ENCODE peak calls at places on chromosomes 6 and 20, in nine cellular contexts. T, Q, V, D, E, O, I, J and N are unnamed samples.

GRCh38 chr20:36175016-36175415 is 20.5 kb downstream of the EPB41L1 start:
- DNase-seq in I (no peak), Q (no peak), T (no peak), E (no peak), O (no peak), D (no peak), J (peak; percentile 45), V (no peak), N (no peak)

GRCh38 chr6:17863971-17864754 is 123.3 kb downstream of the KIF13A start:
- DNase-seq in D (peak; percentile 57), V (peak; percentile 50), J (no peak), O (no peak), Q (peak; percentile 42), I (no peak), E (peak; percentile 68), T (no peak), N (no peak)

GRCh38 chr20:53503517-53503919 is 90.1 kb downstream of the ZNF217 start:
- DNase-seq in I (no peak), Q (no peak), D (no peak), V (no peak), E (no peak), J (no peak), T (no peak), O (no peak), N (no peak)

GRCh38 chr6:113813207-113813606 is 43.9 kb upstream of the MARCKS start:
- DNase-seq in I (no peak), D (no peak), Q (no peak), O (no peak), V (no peak), T (no peak), J (no peak), E (no peak), N (no peak)

GRCh38 chr6:32952817-32953739 is at the start of gene HLA-DMA:
- DNase-seq in Q (peak; percentile 91), J (peak; percentile 92), E (peak; percentile 93), D (peak; percentile 81), T (peak; percentile 82), I (peak; percentile 93), V (peak; percentile 55), O (peak; percentile 96), N (no peak)

GRCh38 chr6:138115191-138115590 is 8.0 kb upstream of the PERP start:
- DNase-seq in J (no peak), V (no peak), Q (no peak), E (no peak), O (no peak), I (no peak), D (no peak), T (no peak), N (no peak)

GRCh38 chr20:35334511-35335101 is 42.4 kb upstream of the FAM83C start:
- DNase-seq in E (no peak), D (no peak), O (no peak), V (no peak), I (no peak), T (no peak), Q (no peak), J (no peak), N (no peak)

GRCh38 chr6:112749673-112750072 is 402.5 kb downstream of the RFPL4B start:
- DNase-seq in Q (no peak), I (no peak), J (no peak), E (no peak), D (no peak), V (no peak), O (no peak), T (no peak), N (no peak)

GRCh38 chr6:33205172-33206026 is 944 bp downstream of the HSD17B8 start:
- DNase-seq in J (peak; percentile 75), V (peak; percentile 73), I (no peak), D (peak; percentile 55), E (peak; percentile 58), T (no peak), O (peak; percentile 44), Q (no peak), N (no peak)

GRCh38 chr20:48076772-48077171 is 291.5 kb upstream of the SULF2 start:
- DNase-seq in T (no peak), I (no peak), D (no peak), Q (no peak), O (no peak), J (no peak), V (no peak), E (no peak), N (no peak)

GRCh38 chr6:18609715-18610114 is 222.6 kb downstream of the RNF144B start:
- DNase-seq in D (no peak), J (no peak), O (no peak), T (no peak), V (no peak), E (no peak), Q (no peak), I (no peak), N (no peak)

GRCh38 chr20:48614593-48615274 is 213.1 kb downstream of the PREX1 start:
- DNase-seq in E (peak; percentile 24), V (no peak), O (no peak), Q (no peak), J (no peak), D (no peak), I (no peak), T (no peak), N (peak; percentile 19)

GRCh38 chr6:45816674-45817297 is 198.9 kb downstream of the CLIC5 start:
- DNase-seq in J (no peak), D (no peak), E (no peak), V (no peak), I (no peak), Q (no peak), T (no peak), O (no peak), N (no peak)
- TF ChIP-seq POLR2AphosphoS5 in J (no peak), D (no peak), E (no peak), V (no peak), I (no peak), Q (no peak), T (no peak), O (no peak), N (no peak)

GRCh38 chr6:15423286-15423957 is 177.6 kb downstream of the JARID2 start:
- DNase-seq in O (no peak), T (no peak), Q (no peak), I (no peak), E (no peak), D (no peak), V (no peak), J (no peak), N (no peak)
- H3K4me1 ChIP-seq in O (peaks cover 91% of the 10 kb centered on the region), T (peaks cover 31% of the 10 kb centered on the region), Q (peaks cover 9% of the 10 kb centered on the region), I (peaks cover 34% of the 10 kb centered on the region), E (peaks cover 16% of the 10 kb centered on the region), D (no peaks in the 10 kb centered on the region), V (no peaks in the 10 kb centered on the region), J (peaks cover 63% of the 10 kb centered on the region), N (peaks cover 34% of the 10 kb centered on the region)

GRCh38 chr20:4217349-4217761 is 202.0 kb upstream of the RNF24 start:
- DNase-seq in T (no peak), I (no peak), D (no peak), Q (peak; percentile 78), O (peak; percentile 24), V (no peak), E (no peak), J (peak; percentile 31), N (peak; percentile 24)
- H3K27ac ChIP-seq in T (no peak overlapping the region), I (no peak overlapping the region), D (no peak overlapping the region), Q (peak overlapping the region; percentile 33), O (no peak overlapping the region), V (no peak overlapping the region), E (no peak overlapping the region), J (no peak overlapping the region), N (no peak overlapping the region)

GRCh38 chr20:1327241-1327653 is 1.7 kb downstream of the SDCBP2 start:
- DNase-seq in J (peak; percentile 76), O (no peak), Q (peak; percentile 41), V (peak; percentile 16), T (peak; percentile 27), D (no peak), I (no peak), E (peak; percentile 66), N (peak; percentile 45)

GRCh38 chr20:1325173-1326030 is 3.5 kb downstream of the SDCBP2 start:
- DNase-seq in E (peak; percentile 99), D (peak; percentile 88), V (peak; percentile 95), I (peak; percentile 98), J (peak; percentile 99), Q (peak; percentile 98), T (peak; percentile 97), O (peak; percentile 96), N (peak; percentile 98)

GRCh38 chr20:1324598-1325172 is 4.3 kb downstream of the SDCBP2 start:
- DNase-seq in D (no peak), J (peak; percentile 69), I (no peak), Q (no peak), T (peak; percentile 19), V (peak; percentile 39), E (peak; percentile 60), O (no peak), N (no peak)

GRCh38 chr20:1327827-1328679 is 886 bp downstream of the SDCBP2 start:
- DNase-seq in Q (peak; percentile 46), D (no peak), O (no peak), V (no peak), J (peak; percentile 50), T (peak; percentile 19), I (no peak), E (peak; percentile 49), N (peak; percentile 13)

DNA sequence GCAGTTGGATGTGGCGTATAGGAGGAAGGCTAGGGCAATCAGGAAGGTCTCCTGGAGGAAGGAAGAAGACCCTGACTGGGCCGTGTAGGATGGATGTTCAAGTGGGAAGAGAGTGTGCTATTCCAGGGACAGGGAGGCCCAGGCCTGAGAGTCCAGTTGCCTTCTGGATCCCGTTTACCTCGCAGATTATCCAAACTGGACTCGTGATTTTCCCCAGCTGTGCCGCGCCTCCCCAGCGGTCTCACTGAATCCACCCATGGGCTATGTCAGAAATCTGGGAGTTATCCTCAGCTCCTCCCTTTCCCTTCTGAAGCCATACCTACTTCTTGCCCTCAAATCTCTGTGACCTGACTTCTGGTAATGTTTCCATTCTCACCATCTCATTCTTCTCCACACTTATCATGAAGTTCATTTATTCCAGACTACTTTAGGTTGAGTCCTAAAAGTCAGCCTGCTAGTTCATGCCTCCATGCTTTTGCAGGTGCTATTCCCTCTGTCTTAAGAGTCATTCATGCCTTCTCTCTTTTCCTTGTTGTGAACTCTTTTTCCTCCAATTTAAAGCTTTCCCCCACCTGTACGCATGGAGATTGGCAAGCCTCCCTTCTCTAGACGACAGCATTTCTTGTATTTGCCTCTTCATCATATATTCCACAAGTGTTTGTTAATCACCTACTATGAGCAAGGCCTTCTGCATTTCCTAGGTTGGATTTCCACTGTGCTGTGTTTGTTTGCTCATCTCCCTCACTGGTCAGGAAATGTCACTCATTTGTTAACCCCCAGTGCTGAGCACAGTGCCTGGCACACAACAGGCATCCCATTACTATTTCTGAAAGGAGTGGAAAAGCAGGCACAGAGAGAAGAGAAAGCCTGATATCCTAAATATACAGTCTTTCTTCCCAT is 2.7 kb downstream of the SDCBP2 start:
- DNase-seq in V (no peak), I (no peak), E (peak; percentile 73), T (no peak), D (no peak), Q (peak; percentile 33), O (no peak), J (peak; percentile 72), N (no peak)
- TF ChIP-seq POLR2AphosphoS5 in V (no peak), I (no peak), E (no peak), T (no peak), D (no peak), Q (no peak), O (no peak), J (no peak), N (peak; percentile 7)

GRCh38 chr6:108654465-108655106 is 93.9 kb downstream of the FOXO3 start:
- DNase-seq in E (no peak), D (no peak), T (no peak), V (no peak), Q (no peak), J (no peak), O (no peak), I (no peak), N (no peak)
- H3K4me1 ChIP-seq in E (peaks cover 88% of the 10 kb centered on the region), D (no peaks in the 10 kb centered on the region), T (peaks cover 3% of the 10 kb centered on the region), V (no peaks in the 10 kb centered on the region), Q (peaks cover 52% of the 10 kb centered on the region), J (peaks cover 75% of the 10 kb centered on the region), O (peaks cover 36% of the 10 kb centered on the region), I (peaks cover 98% of the 10 kb centered on the region), N (peaks cover 78% of the 10 kb centered on the region)